ENCODE peak calls at places on chromosomes 1 and 21, in seven cellular contexts. X is CD8-positive, alpha-beta T cell; O is pancreas; D is BJ; K is tibial nerve; Y is esophagus muscularis mucosa; W is stomach. F is an unnamed sample. For H3K36me3, the result is how much of the 10 kb centered on the place peaks cover.

GRCh38 chr1:155294520-155295182 is 6.6 kb downstream of the PKLR start:
- DNase-seq in X (no peak), O (no peak), D (no peak), K (no peak), Y (no peak), W (no peak), F (no peak)

GRCh38 chr1:22472596-22472995 is 20.9 kb downstream of the ZBTB40 start:
- DNase-seq in X (no peak), O (peak), D (no peak), K (no peak), Y (no peak), W (peak), F (no peak)

GRCh38 chr1:181490276-181490675 is 7.0 kb downstream of the CACNA1E start:
- DNase-seq in X (no peak), O (no peak), D (no peak), K (no peak), Y (no peak), W (no peak), F (no peak)

GRCh38 chr1:111960971-111961370 is 28.5 kb downstream of the KCND3 start:
- DNase-seq in X (no peak), O (no peak), D (no peak), K (no peak), Y (no peak), W (no peak), F (no peak)

GRCh38 chr1:214439352-214440119 is 111.9 kb downstream of the PTPN14 start:
- DNase-seq in X (no peak), O (peak), D (no peak), K (no peak), Y (no peak), W (peak), F (peak)

GRCh38 chr1:212470059-212470458 is 37.3 kb downstream of the NENF start:
- DNase-seq in X (no peak), O (peak), D (peak), K (peak), Y (peak), W (peak), F (peak)

GRCh38 chr21:18002393-18002792 is 183.2 kb upstream of the C21orf91 start:
- DNase-seq in X (no peak), O (no peak), D (no peak), K (no peak), Y (no peak), W (no peak), F (no peak)

GRCh38 chr1:96971849-96972602 is 250.4 kb downstream of the PTBP2 start:
- DNase-seq in X (no peak), O (no peak), D (no peak), K (no peak), Y (no peak), W (no peak), F (no peak)

GRCh38 chr1:175178456-175178855 is 14.1 kb downstream of the KIAA0040 start:
- DNase-seq in X (no peak), O (no peak), D (no peak), K (no peak), Y (no peak), W (no peak), F (no peak)

GRCh38 chr1:61953790-61954150 is 211.5 kb downstream of the PATJ start:
- DNase-seq in X (no peak), O (no peak), D (no peak), K (no peak), Y (no peak), W (no peak), F (no peak)

GRCh38 chr1:17627239-17628052 is 87.9 kb downstream of the ARHGEF10L start:
- DNase-seq in X (no peak), O (no peak), D (no peak), K (no peak), Y (no peak), W (no peak), F (no peak)

GRCh38 chr1:181604482-181604881 is 121.2 kb downstream of the CACNA1E start:
- DNase-seq in X (no peak), O (no peak), D (no peak), K (no peak), Y (no peak), W (no peak), F (no peak)

GRCh38 chr1:10962483-10962882 is 50.0 kb upstream of the TARDBP start:
- DNase-seq in X (no peak), O (peak), D (no peak), K (no peak), Y (no peak), W (peak), F (no peak)

GRCh38 chr1:9181176-9181906 is 52.4 kb upstream of the GPR157 start:
- DNase-seq in X (peak), O (peak), D (no peak), K (peak), Y (no peak), W (peak), F (peak)

GRCh38 chr21:25974937-25975336 is 195.6 kb downstream of the APP start:
- DNase-seq in X (no peak), O (no peak), D (no peak), K (peak), Y (no peak), W (no peak), F (no peak)

GRCh38 chr1:40305871-40306270 is 11.2 kb downstream of the COL9A2 start:
- DNase-seq in X (no peak), O (no peak), D (no peak), K (no peak), Y (no peak), W (no peak), F (no peak)

GRCh38 chr1:77282187-77282865 is 507 bp downstream of the AK5 start:
- DNase-seq in X (peak), O (peak), D (no peak), K (no peak), Y (no peak), W (no peak), F (no peak)

GRCh38 chr1:107691542-107691941 is 273.4 kb downstream of the VAV3 start:
- DNase-seq in X (no peak), O (no peak), D (no peak), K (no peak), Y (no peak), W (no peak), F (no peak)

DNA sequence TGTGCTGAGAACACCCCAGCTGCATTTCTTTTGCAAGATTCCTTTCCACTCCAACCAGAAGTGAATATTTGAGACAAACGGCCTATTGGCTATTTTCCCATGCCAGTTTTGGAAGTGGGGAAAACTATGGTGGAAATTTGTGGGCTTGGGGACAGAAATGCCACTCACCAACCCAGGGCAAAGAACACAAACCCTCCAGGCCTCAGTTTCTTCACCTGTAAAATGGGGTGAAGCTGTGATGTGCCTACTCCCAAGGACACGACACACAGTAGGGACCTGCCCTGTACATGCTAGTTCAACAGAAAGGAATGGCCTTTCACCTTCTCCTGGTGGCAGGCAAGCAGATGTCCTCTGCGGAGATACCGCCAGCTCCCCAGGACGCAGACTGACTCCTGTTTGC is 46.5 kb downstream of the SIM2 start:
- DNase-seq in X (no peak), O (no peak), D (no peak), K (no peak), Y (no peak), W (no peak), F (no peak)
- H3K36me3 ChIP-seq in X (under half), O (under half), D (under half), K (under half), Y (under half), W (under half), F (under half)

GRCh38 chr1:150575072-150575489 is 4.3 kb downstream of the MCL1 start:
- DNase-seq in X (no peak), O (no peak), D (no peak), K (no peak), Y (no peak), W (no peak), F (no peak)
- H3K36me3 ChIP-seq in X (under half), O (under half), D (under half), K (under half), Y (half or more), W (half or more), F (under half)

GRCh38 chr1:23728997-23729390 is 14.3 kb upstream of the ELOA start:
- DNase-seq in X (no peak), O (no peak), D (no peak), K (no peak), Y (no peak), W (no peak), F (no peak)
- H3K36me3 ChIP-seq in X (under half), O (under half), D (under half), K (under half), Y (under half), W (under half), F (under half)

GRCh38 chr1:167666416-167666815 is 36.4 kb downstream of the RCSD1 start:
- DNase-seq in X (no peak), O (no peak), D (no peak), K (no peak), Y (no peak), W (no peak), F (no peak)

GRCh38 chr1:167669209-167670139 is 39.4 kb downstream of the RCSD1 start:
- DNase-seq in X (no peak), O (no peak), D (no peak), K (no peak), Y (no peak), W (no peak), F (no peak)

GRCh38 chr1:167665469-167665868 is 35.4 kb downstream of the RCSD1 start:
- DNase-seq in X (no peak), O (no peak), D (no peak), K (no peak), Y (no peak), W (no peak), F (no peak)

GRCh38 chr1:167668108-167668507 is 38.1 kb downstream of the RCSD1 start:
- DNase-seq in X (no peak), O (no peak), D (no peak), K (no peak), Y (no peak), W (no peak), F (no peak)

GRCh38 chr1:167667536-167667935 is 37.5 kb downstream of the RCSD1 start:
- DNase-seq in X (no peak), O (no peak), D (no peak), K (no peak), Y (no peak), W (no peak), F (no peak)
- H3K36me3 ChIP-seq in X (under half), O (under half), D (under half), K (under half), Y (under half), W (under half), F (under half)

GRCh38 chr1:159025043-159025442 is 15.3 kb downstream of the IFI16 start:
- DNase-seq in X (no peak), O (no peak), D (no peak), K (no peak), Y (no peak), W (no peak), F (no peak)

GRCh38 chr1:159030311-159030710 is 20.6 kb downstream of the IFI16 start:
- DNase-seq in X (no peak), O (no peak), D (no peak), K (no peak), Y (no peak), W (no peak), F (no peak)

DNA sequence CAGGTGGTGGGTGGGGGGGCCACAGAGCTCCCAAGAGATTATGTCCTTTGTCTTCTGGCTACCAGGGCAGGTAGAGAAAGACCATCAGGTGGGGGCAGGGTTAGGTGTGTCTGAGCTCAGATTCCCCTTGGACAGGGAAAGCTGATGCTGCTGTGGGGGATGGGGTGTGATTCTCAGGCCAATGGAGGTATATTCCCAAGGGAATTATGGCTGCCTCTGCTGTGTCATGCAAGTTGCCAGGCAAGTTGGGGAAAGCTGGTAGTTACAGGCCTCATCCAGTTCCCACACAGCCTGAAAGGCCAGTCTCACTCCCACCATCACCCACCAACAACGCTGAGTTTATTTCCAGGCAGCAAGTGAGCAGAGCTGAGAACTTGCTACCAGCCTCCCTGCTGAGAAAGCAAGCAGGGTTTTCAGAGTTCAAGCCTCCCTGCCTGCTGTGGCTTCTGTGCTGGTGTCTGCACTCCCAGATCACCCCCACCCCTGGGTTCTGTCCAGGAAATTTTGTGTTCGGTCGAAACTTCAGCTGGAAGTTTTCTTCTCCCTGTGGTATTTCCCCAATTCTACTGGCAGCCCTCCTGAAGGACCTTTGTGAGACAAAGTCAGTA is 21.3 kb downstream of the IFI16 start:
- DNase-seq in X (no peak), O (no peak), D (no peak), K (no peak), Y (no peak), W (no peak), F (no peak)
- H3K36me3 ChIP-seq in X (half or more), O (under half), D (under half), K (under half), Y (under half), W (half or more), F (under half)

DNA sequence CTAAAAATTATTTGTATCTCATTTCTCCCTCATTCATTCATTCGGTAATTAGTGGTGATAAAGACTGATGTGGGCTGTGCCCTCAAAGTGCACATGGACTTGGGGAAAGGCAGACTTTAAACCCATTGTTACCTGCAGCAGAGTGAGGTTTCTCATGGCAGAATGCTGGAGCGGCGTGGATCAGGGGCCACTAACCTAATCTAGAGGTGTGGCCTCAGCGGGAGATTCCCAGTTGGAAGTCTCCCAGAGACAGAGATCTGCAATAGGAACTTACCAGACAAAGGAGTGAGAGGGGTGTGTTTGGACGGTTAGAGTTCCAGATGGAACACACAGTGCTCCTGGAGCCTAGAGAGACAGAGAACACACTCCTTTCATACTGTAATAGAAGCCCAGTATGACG is 73.5 kb downstream of the VPS26C start:
- DNase-seq in X (no peak), O (no peak), D (no peak), K (no peak), Y (no peak), W (no peak), F (no peak)
- H3K36me3 ChIP-seq in X (under half), O (under half), D (under half), K (under half), Y (half or more), W (half or more), F (under half)

GRCh38 chr1:173388352-173388751 is 88.8 kb upstream of the PRDX6 start:
- DNase-seq in X (no peak), O (no peak), D (no peak), K (no peak), Y (peak), W (no peak), F (no peak)
- H3K36me3 ChIP-seq in X (under half), O (under half), D (under half), K (under half), Y (under half), W (under half), F (under half)

GRCh38 chr1:19113362-19114092 is 96.5 kb downstream of the UBR4 start:
- DNase-seq in X (peak), O (peak), D (no peak), K (no peak), Y (no peak), W (no peak), F (peak)

GRCh38 chr1:19110266-19110927 is 99.7 kb downstream of the UBR4 start:
- DNase-seq in X (no peak), O (no peak), D (no peak), K (no peak), Y (no peak), W (no peak), F (no peak)

GRCh38 chr1:19115082-19115808 is 94.8 kb downstream of the UBR4 start:
- DNase-seq in X (no peak), O (no peak), D (no peak), K (no peak), Y (no peak), W (no peak), F (no peak)

GRCh38 chr1:19109545-19109944 is 100.5 kb downstream of the UBR4 start:
- DNase-seq in X (no peak), O (no peak), D (no peak), K (no peak), Y (no peak), W (no peak), F (no peak)
- H3K36me3 ChIP-seq in X (half or more), O (half or more), D (half or more), K (half or more), Y (half or more), W (half or more), F (under half)

DNA sequence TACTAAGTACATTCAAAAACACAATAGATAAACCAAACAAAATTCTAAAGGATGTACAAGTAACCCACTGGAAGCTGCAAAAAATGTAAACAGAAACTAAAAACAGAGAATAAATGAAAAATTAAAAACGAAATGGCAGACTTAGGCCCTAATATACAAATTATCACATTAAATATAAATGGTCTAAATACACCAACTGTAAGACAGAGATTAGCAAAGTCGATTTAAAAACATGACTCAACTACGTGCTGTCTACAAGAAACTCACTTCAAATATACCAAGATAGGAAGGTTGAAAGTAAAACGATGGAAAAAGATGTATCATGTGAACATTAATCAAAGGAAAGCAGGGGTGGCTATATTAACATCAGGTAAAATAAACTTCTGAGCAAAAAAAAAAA is 23.1 kb downstream of the SLC19A1 start:
- DNase-seq in X (no peak), O (no peak), D (no peak), K (no peak), Y (no peak), W (no peak), F (no peak)
- H3K36me3 ChIP-seq in X (under half), O (under half), D (under half), K (under half), Y (under half), W (half or more), F (under half)

GRCh38 chr1:43572551-43572950 is 41.9 kb downstream of the PTPRF start:
- DNase-seq in X (no peak), O (no peak), D (no peak), K (no peak), Y (no peak), W (no peak), F (no peak)
- H3K36me3 ChIP-seq in X (under half), O (under half), D (under half), K (under half), Y (half or more), W (half or more), F (under half)